ENCODE peak calls at places on chromosome 1, in seven cellular contexts. P is GF-D8; Y is fibroblast of pulmonary artery; C is PC-3; R is Caki2; F is activated naive CD4-positive, alpha-beta T cell; V is epithelial cell of esophagus. M is an unnamed sample.

GRCh38 chr1:220747426-220748090 is 564 bp upstream of the MTARC2 start:
- DNase-seq in V (no peak), Y (no peak), P (no peak), C (no peak), F (no peak), R (no peak), M (no peak)

GRCh38 chr1:99855914-99856450 is 5.8 kb downstream of the AGL start:
- DNase-seq in V (no peak), R (no peak), F (no peak), P (no peak), Y (no peak), C (no peak), M (no peak)

GRCh38 chr1:52424238-52424637 is 19.8 kb downstream of the PRPF38A start:
- DNase-seq in P (peak), Y (peak), V (no peak), F (no peak), C (no peak), R (no peak), M (no peak)

GRCh38 chr1:100950776-100951175 is 54.9 kb downstream of the SLC30A7 start:
- DNase-seq in Y (peak), C (no peak), V (peak), F (no peak), R (no peak), P (no peak), M (no peak)

GRCh38 chr1:237709355-237709754 is 181.4 kb downstream of the ZP4 start:
- DNase-seq in F (no peak), P (no peak), Y (no peak), C (no peak), R (no peak), V (no peak), M (no peak)

GRCh38 chr1:184541537-184542152 is 154.8 kb downstream of the C1orf21 start:
- DNase-seq in Y (no peak), C (no peak), P (no peak), V (peak), R (no peak), F (no peak), M (no peak)

GRCh38 chr1:15605398-15606080 is 11.7 kb upstream of the DDI2 start:
- DNase-seq in R (no peak), C (peak), Y (no peak), F (no peak), P (no peak), V (no peak), M (no peak)

GRCh38 chr1:206684478-206685255 is at the start of gene MAPKAPK2:
- DNase-seq in R (peak), V (peak), C (peak), P (no peak), F (peak), Y (peak), M (peak)

GRCh38 chr1:68963353-68963752 is 466.5 kb upstream of the DEPDC1 start:
- DNase-seq in Y (no peak), C (no peak), P (no peak), V (no peak), R (peak), F (no peak), M (no peak)

GRCh38 chr1:170698711-170699275 is 34.9 kb downstream of the PRRX1 start:
- DNase-seq in Y (peak), P (no peak), F (no peak), V (no peak), R (no peak), C (no peak), M (no peak)

GRCh38 chr1:22343456-22344426 is 107.9 kb upstream of the ZBTB40 start:
- DNase-seq in Y (no peak), C (no peak), P (no peak), F (no peak), R (no peak), V (no peak), M (no peak)

GRCh38 chr1:89553195-89553584 is 28.6 kb downstream of the LRRC8B start:
- DNase-seq in V (peak), P (no peak), R (no peak), Y (no peak), C (no peak), F (no peak), M (no peak)

GRCh38 chr1:96688737-96689136 is 32.8 kb upstream of the PTBP2 start:
- DNase-seq in R (no peak), F (no peak), P (no peak), C (no peak), V (no peak), Y (peak), M (no peak)

GRCh38 chr1:38005195-38006007 is at the start of gene FHL3:
- DNase-seq in P (peak), V (peak), Y (peak), F (peak), R (no peak), C (peak), M (no peak)

GRCh38 chr1:92848201-92848600 is 16.4 kb downstream of the RPL5 start:
- DNase-seq in F (no peak), P (no peak), V (peak), C (no peak), R (no peak), Y (no peak), M (peak)

GRCh38 chr1:116066868-116067563 is 44.2 kb upstream of the MAB21L3 start:
- DNase-seq in P (no peak), R (no peak), Y (peak), F (no peak), V (peak), C (no peak), M (no peak)

GRCh38 chr1:15849775-15850449 is 2.4 kb downstream of the SPEN start:
- DNase-seq in Y (peak), C (peak), R (peak), F (no peak), P (peak), V (peak), M (no peak)

M was measured in RWPE1.